ENCODE peak calls at places on chromosomes 6 and 20, in four cellular contexts. L is neural progenitor cell; Y is CD8-positive, alpha-beta T cell; H is fibroblast of villous mesenchyme. C is an unnamed sample.

GRCh38 chr6:47922391-47922790 is 140.6 kb downstream of the OPN5 start:
- DNase-seq in L (peak), H (no peak), Y (no peak), C (no peak)

GRCh38 chr6:24858154-24858801 is 59.6 kb upstream of the ARMH2 start:
- DNase-seq in L (no peak), Y (no peak), H (peak), C (no peak)

GRCh38 chr6:158835616-158836221 is 16.6 kb upstream of the EZR start:
- DNase-seq in L (peak), H (peak), Y (no peak), C (no peak)

GRCh38 chr6:166143011-166143410 is 24.6 kb downstream of the TBXT start:
- DNase-seq in Y (no peak), H (no peak), L (no peak), C (peak)

GRCh38 chr6:32785781-32786533 is 22.6 kb upstream of the HLA-DQB2 start:
- DNase-seq in H (peak), Y (no peak), L (peak), C (peak)

GRCh38 chr6:22755605-22756004 is 186.2 kb downstream of the HDGFL1 start:
- DNase-seq in Y (no peak), L (no peak), H (no peak), C (no peak)

GRCh38 chr20:47258745-47259695 is 97.5 kb downstream of the ZMYND8 start:
- DNase-seq in H (peak), L (no peak), Y (no peak), C (peak)

GRCh38 chr6:54474898-54475297 is 166.7 kb downstream of the TINAG start:
- DNase-seq in H (no peak), Y (no peak), L (no peak), C (no peak)

GRCh38 chr6:25629202-25629584 is 22.8 kb upstream of the SCGN start:
- DNase-seq in H (no peak), L (no peak), Y (no peak), C (no peak)

GRCh38 chr20:38299963-38300362 is 4.0 kb upstream of the BPI start:
- DNase-seq in Y (no peak), L (no peak), H (no peak), C (no peak)

GRCh38 chr20:17646901-17647301 is 35.1 kb downstream of the RRBP1 start:
- DNase-seq in H (no peak), L (peak), Y (no peak), C (no peak)

GRCh38 chr6:47414517-47415167 is 62.9 kb upstream of the CD2AP start:
- DNase-seq in Y (no peak), L (no peak), H (peak), C (peak)

GRCh38 chr20:49725694-49726093 is 12.0 kb upstream of the B4GALT5 start:
- DNase-seq in L (no peak), H (no peak), Y (no peak), C (no peak)

GRCh38 chr20:10508468-10509251 is 73.6 kb downstream of the SLX4IP start:
- DNase-seq in L (no peak), Y (no peak), H (peak), C (peak)

GRCh38 chr6:37702314-37702713 is 4.6 kb upstream of the MDGA1 start:
- DNase-seq in H (no peak), Y (no peak), L (no peak), C (no peak)

GRCh38 chr6:37704066-37704465 is 6.4 kb upstream of the MDGA1 start:
- DNase-seq in Y (no peak), H (no peak), L (no peak), C (no peak)

GRCh38 chr6:37706749-37707148 is 9.1 kb upstream of the MDGA1 start:
- DNase-seq in H (no peak), L (no peak), Y (no peak), C (no peak)

GRCh38 chr6:37704923-37705238 is 7.2 kb upstream of the MDGA1 start:
- DNase-seq in Y (no peak), H (no peak), L (no peak), C (no peak)

DNA sequence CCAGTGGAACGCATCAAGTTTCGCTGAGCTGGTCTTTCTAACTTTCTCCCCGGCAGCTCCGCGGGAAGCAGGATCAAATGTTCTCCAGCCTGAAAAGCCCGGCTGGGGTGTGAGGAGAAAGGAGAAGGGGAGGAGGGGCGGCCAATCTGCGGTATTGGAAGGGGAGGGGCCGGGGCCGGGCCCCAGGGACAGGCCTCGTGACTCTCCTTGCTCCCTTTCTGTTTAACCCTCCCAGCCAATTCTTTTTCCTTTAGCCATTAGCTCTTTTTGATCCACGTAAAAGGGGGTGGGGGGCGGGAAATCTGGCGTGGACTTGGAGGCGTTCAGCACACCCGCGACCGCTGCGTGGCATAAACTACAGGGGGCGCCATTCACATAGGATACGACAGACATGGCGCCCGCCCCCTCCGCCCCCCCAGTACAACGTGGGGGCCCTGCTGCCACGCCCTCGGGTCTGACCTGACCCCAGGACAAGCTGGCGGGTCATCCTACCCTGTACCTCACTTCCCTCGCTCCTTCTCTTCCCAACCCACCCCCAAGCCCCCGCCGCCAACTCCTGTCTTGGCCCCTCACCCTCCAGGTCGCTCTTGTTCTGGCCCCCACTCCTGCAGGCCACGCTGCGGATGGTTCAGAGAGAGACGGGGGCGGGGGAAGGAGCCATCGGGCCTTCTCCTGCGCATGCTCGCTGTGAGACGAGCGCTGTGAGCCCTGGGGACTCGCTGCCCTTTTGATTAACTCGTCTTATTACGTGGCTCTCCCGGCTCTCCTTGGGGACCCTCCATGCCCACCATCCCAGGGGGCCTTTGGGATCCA is 7.8 kb upstream of the MDGA1 start:
- DNase-seq in H (peak), Y (peak), L (peak), C (peak)
- TF ChIP-seq CTCF in H (peak), Y (peak), L (peak), C (peak)

GRCh38 chr6:81561731-81562130 is 190.8 kb downstream of the TENT5A start:
- DNase-seq in Y (no peak), H (peak), L (no peak), C (no peak)
- H3K4me3 ChIP-seq in Y (no peak), H (no peak), L (no peak), C (no peak)

GRCh38 chr6:153662982-153663381 is 376.1 kb upstream of the OPRM1 start:
- DNase-seq in H (no peak), L (no peak), Y (no peak), C (peak)
- TF ChIP-seq CTCF in H (no peak), L (no peak), Y (no peak), C (peak)

GRCh38 chr6:168849459-168849858 is 404.2 kb downstream of the THBS2 start:
- DNase-seq in Y (no peak), H (no peak), L (no peak), C (no peak)

GRCh38 chr6:168848797-168849196 is 404.8 kb downstream of the THBS2 start:
- DNase-seq in L (no peak), Y (no peak), H (no peak), C (no peak)

GRCh38 chr6:168851460-168852103 is 402.1 kb downstream of the THBS2 start:
- DNase-seq in H (peak), L (no peak), Y (no peak), C (peak)

DNA sequence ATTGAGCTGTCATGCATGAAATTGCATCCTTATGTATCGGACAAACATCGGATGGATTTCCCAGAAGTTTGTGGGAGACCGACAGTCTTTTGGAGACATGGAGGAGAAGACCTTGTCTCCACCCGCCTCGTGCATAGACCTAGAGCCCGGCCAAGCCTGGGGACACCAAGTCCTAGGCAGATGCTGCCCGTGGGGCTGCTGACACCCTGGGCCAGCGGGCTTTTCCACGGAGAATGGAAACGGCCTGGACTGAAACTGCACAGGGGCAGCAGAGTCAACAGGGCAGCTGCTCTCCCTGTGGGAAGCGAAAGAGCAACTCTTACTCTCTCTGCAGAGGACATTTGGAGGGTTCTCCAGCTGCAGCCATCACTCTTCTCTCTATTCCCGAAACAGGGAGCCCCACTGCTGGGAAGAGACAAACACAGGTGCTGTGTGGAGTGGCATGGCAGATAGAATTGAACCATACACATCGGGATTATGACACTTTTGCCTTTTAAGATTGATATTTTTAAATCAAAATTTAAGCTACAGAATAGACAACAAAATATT is 401.2 kb downstream of the THBS2 start:
- DNase-seq in H (no peak), L (no peak), Y (no peak), C (no peak)
- H3K4me3 ChIP-seq in H (peak), L (no peak), Y (no peak), C (peak)

GRCh38 chr6:4806308-4807190 is 30.3 kb downstream of the CDYL start:
- DNase-seq in Y (no peak), H (no peak), L (no peak), C (no peak)
- TF ChIP-seq CTCF in Y (no peak), H (no peak), L (no peak), C (no peak)